ENCODE peak calls at places on chromosomes 11 and 22, in eight cellular contexts. X, O, R, K, H, G, S and D are unnamed samples.

GRCh38 chr22:41532908-41533825 is 11.1 kb downstream of the POLR3H start:
- DNase-seq in X (peak), O (peak), R (peak), K (peak), H (peak), G (peak), S (peak), D (peak)

GRCh38 chr22:37501610-37502341 is 15.6 kb upstream of the MFNG start:
- DNase-seq in X (no peak), O (no peak), R (peak), K (no peak), H (peak), G (peak), S (peak), D (peak)

GRCh38 chr11:78196661-78197091 is 8.0 kb downstream of the USP35 start:
- DNase-seq in X (no peak), O (no peak), R (no peak), K (no peak), H (no peak), G (no peak), S (no peak), D (no peak)

GRCh38 chr22:46083383-46084350 is 66.7 kb upstream of the PPARA start:
- DNase-seq in X (no peak), O (no peak), R (no peak), K (no peak), H (no peak), G (no peak), S (no peak), D (no peak)

GRCh38 chr11:18106688-18107087 is 806 bp upstream of the SAAL1 start:
- DNase-seq in X (no peak), O (no peak), R (peak), K (no peak), H (peak), G (no peak), S (peak), D (peak)

GRCh38 chr11:121464352-121464946 is 11.7 kb upstream of the SORL1-AS1 start:
- DNase-seq in X (no peak), O (peak), R (peak), K (peak), H (peak), G (peak), S (peak), D (peak)

GRCh38 chr11:134412508-134413333 is 679 bp upstream of the B3GAT1 start:
- DNase-seq in X (peak), O (no peak), R (no peak), K (no peak), H (no peak), G (no peak), S (no peak), D (no peak)

GRCh38 chr11:74714904-74715303 is 16.3 kb downstream of the CHRDL2 start:
- DNase-seq in X (no peak), O (no peak), R (no peak), K (no peak), H (no peak), G (no peak), S (no peak), D (no peak)

GRCh38 chr11:92204731-92205130 is 19.9 kb upstream of the FAT3 start:
- DNase-seq in X (no peak), O (no peak), R (peak), K (no peak), H (no peak), G (peak), S (peak), D (no peak)

GRCh38 chr11:60947666-60948065 is 4.3 kb downstream of the SLC15A3 start:
- DNase-seq in X (no peak), O (no peak), R (no peak), K (no peak), H (no peak), G (no peak), S (no peak), D (no peak)

DNA sequence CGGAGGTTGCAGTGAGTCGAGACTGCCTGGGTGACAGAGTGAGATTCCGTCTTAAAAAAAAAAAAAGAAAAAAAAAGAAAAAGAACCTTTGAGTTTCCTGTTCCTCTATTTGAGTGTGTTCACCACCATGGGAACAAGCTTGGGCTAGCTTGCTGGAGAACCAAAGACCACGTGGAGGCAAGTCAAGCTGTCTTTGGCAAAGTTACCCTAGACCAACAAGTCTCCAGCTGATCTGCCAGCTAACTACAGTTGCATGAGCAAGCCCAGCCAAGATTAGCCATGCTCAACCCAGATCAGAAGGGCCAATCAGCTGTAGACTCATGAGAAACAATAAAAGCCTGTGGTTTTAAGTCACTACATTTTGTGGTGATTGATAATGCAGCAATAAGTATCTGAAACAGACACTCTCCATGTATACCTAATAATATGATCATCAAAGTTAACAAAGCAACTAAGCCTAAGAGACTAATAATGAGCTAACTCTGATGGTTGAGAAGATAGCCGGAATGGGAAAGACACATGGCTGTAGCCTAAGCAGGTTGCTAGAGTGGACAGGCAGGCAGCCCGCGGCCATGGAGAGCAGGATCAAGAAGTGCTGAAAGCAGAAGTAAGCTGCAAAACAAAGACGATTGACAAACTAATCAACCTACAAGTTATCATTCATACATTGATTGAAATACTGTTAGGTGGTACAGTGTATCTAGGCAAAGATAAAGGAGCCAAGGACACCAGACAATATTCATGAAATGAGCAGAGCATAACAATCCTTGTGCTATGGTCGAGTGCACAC is 29.5 kb downstream of the SLN start:
- DNase-seq in X (no peak), O (no peak), R (no peak), K (no peak), H (no peak), G (no peak), S (no peak), D (peak)
- H3K4me3 ChIP-seq in X (no peak), O (no peak), R (no peak), K (no peak), H (no peak), G (no peak), S (no peak), D (no peak)

GRCh38 chr11:35404397-35404775 is 15.0 kb downstream of the SLC1A2 start:
- DNase-seq in X (peak), O (no peak), R (peak), K (peak), H (peak), G (peak), S (peak), D (no peak)
- TF ChIP-seq CTCF in X (peak), O (peak), R (peak), K (peak), H (peak), G (peak), S (peak), D (peak)

DNA sequence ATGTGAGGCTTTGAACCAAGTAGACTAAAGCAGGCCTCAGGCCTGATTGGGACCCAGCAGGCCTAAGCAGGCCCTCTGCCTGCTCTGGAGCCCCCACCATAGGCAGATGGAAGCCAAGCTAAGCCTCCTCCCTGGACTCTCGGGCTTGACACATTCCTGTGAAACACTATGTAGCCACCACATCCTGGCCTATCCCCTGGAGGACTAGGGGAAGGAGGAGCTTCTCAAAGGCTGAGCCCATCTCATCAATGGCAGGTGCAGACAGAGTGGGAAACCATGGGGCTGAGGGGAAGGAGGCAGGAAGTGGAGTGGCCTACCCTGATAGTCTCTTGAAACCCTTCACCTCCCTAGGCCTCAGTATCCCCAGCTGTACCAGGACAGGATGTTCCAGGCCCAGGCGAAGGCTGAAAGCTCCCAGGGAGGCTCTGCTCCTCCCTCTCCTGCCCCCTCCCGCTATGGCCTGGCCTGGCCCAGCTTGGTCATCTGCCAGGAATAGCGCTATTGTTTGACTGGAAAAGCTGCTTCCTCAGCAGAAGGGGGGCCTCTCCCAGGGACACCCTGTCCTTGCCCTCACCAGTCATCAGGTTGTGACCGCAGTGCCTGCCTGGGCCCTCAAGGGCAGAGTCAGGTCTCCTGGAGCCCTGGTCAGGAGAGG is 1.5 kb upstream of the CASTOR1 start:
- DNase-seq in X (no peak), O (peak), R (peak), K (peak), H (peak), G (peak), S (peak), D (peak)
- H3K4me3 ChIP-seq in X (no peak), O (no peak), R (no peak), K (no peak), H (no peak), G (no peak), S (no peak), D (no peak)

GRCh38 chr11:54927704-54928103 is 221.1 kb downstream of the OR4A5 start:
- DNase-seq in X (no peak), O (no peak), R (no peak), K (no peak), H (no peak), G (no peak), S (no peak), D (no peak)

GRCh38 chr11:54930930-54931329 is 224.3 kb downstream of the OR4A5 start:
- DNase-seq in X (no peak), O (no peak), R (no peak), K (no peak), H (no peak), G (no peak), S (no peak), D (no peak)
- TF ChIP-seq CTCF in X (no peak), O (no peak), R (no peak), K (no peak), H (no peak), G (no peak), S (no peak), D (no peak)

GRCh38 chr11:103867481-103867880 is 169.0 kb upstream of the DDI1 start:
- DNase-seq in X (no peak), O (no peak), R (no peak), K (no peak), H (no peak), G (no peak), S (no peak), D (peak)

GRCh38 chr11:103862827-103863213 is 173.6 kb upstream of the DDI1 start:
- DNase-seq in X (no peak), O (no peak), R (no peak), K (no peak), H (no peak), G (no peak), S (no peak), D (no peak)

GRCh38 chr11:103863497-103863896 is 172.9 kb upstream of the DDI1 start:
- DNase-seq in X (no peak), O (no peak), R (peak), K (no peak), H (no peak), G (peak), S (peak), D (peak)

DNA sequence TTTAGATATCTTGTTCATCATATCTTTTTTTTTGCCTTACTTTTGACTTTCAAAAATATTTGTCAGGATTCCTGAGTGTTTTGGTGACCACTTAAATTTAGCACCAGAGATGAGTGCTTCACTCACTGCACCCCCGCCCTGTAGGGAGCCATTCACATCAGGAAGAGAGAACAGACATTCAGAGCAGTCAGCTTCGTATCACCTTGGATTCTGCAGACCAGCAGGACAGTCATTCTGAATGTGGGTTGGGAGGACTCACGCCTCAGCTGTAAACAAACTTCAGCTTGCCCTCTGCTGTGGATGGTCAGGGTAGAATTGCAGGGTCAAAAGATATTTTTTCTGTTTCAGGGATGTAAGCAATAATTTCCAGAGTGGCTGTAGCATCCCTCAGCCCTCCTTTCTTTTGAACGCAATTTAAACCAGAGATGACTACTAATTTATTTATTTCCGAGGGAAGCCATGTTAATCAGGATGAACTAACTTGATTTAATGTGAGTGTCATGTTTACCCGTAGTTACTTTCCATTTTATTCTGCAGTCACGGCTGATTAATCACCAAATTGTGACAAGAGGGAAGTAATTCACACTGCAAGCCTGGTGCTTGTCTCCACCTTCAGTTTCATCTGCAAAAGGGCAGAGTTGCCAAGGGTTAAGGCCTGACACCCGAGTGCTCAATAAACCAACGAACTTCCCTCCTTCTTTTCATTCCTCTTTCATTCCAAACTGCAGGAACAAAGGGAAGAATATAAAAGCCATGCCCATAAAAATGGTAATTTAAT is 174.2 kb upstream of the DDI1 start:
- DNase-seq in X (no peak), O (no peak), R (no peak), K (peak), H (no peak), G (no peak), S (no peak), D (no peak)
- H3K4me3 ChIP-seq in X (no peak), O (no peak), R (no peak), K (no peak), H (no peak), G (no peak), S (no peak), D (no peak)

GRCh38 chr22:23913661-23914353 is 19.6 kb downstream of the MIF start:
- DNase-seq in X (peak), O (peak), R (peak), K (peak), H (peak), G (peak), S (peak), D (peak)
- TF ChIP-seq CTCF in X (no peak), O (no peak), R (no peak), K (no peak), H (no peak), G (no peak), S (no peak), D (no peak)

GRCh38 chr11:126083829-126084607 is 21.4 kb upstream of the CDON start:
- DNase-seq in X (no peak), O (no peak), R (no peak), K (peak), H (no peak), G (no peak), S (no peak), D (no peak)
- H3K4me3 ChIP-seq in X (no peak), O (no peak), R (no peak), K (no peak), H (no peak), G (no peak), S (no peak), D (no peak)

GRCh38 chr11:1303196-1303821 is 6.1 kb downstream of the TOLLIP start:
- DNase-seq in X (peak), O (peak), R (no peak), K (no peak), H (peak), G (no peak), S (peak), D (peak)
- TF ChIP-seq CTCF in X (peak), O (peak), R (peak), K (no peak), H (peak), G (peak), S (no peak), D (peak)

GRCh38 chr22:25122136-25122764 is 77.4 kb upstream of the CRYBB3 start:
- DNase-seq in X (no peak), O (no peak), R (no peak), K (no peak), H (no peak), G (no peak), S (no peak), D (no peak)
- H3K4me3 ChIP-seq in X (no peak), O (no peak), R (no peak), K (no peak), H (no peak), G (no peak), S (no peak), D (no peak)